ENCODE peak calls at places on chromosomes 3 and 15, in four cellular contexts. Y, D, C and T are unnamed samples.

GRCh38 chr3:29057326-29057725 is 223.5 kb upstream of the RBMS3 start:
- DNase-seq in D (peak), Y (no peak), C (no peak), T (no peak)

GRCh38 chr3:157354722-157355121 is 81.9 kb upstream of the PTX3 start:
- DNase-seq in Y (no peak), C (no peak), D (peak), T (no peak)

GRCh38 chr3:9949115-9949514 is 3.1 kb downstream of the PRRT3 start:
- DNase-seq in Y (no peak), C (no peak), D (no peak), T (no peak)

GRCh38 chr15:61459785-61460707 is 230.9 kb upstream of the RORA start:
- DNase-seq in Y (no peak), C (no peak), D (peak), T (no peak)

GRCh38 chr3:65979731-65980130 is 59.0 kb downstream of the MAGI1 start:
- DNase-seq in C (no peak), Y (no peak), D (peak), T (no peak)

GRCh38 chr3:152100491-152101086 is 168.1 kb upstream of the MBNL1 start:
- DNase-seq in Y (no peak), D (no peak), C (no peak), T (peak)

GRCh38 chr3:183193762-183194701 is 31.5 kb upstream of the LAMP3 start:
- DNase-seq in C (no peak), D (no peak), Y (no peak), T (no peak)

GRCh38 chr15:101526890-101527289 is 37.4 kb upstream of the PCSK6 start:
- DNase-seq in C (no peak), D (no peak), Y (no peak), T (no peak)

GRCh38 chr3:109685084-109686079 is 348.0 kb upstream of the DPPA4 start:
- DNase-seq in D (peak), Y (peak), C (peak), T (no peak)

GRCh38 chr15:58440181-58440910 is 8.6 kb downstream of the LIPC start:
- DNase-seq in D (peak), C (peak), Y (no peak), T (no peak)

GRCh38 chr3:60126905-60127304 is 1077.1 kb upstream of the CFAP20DC start:
- DNase-seq in Y (no peak), D (no peak), C (no peak), T (no peak)

GRCh38 chr3:56054827-56055226 is 413.4 kb downstream of the ERC2 start:
- DNase-seq in D (no peak), C (no peak), Y (no peak), T (no peak)

GRCh38 chr15:62883938-62884479 is 158.5 kb upstream of the TPM1 start:
- DNase-seq in C (no peak), Y (no peak), D (no peak), T (no peak)

GRCh38 chr15:63523306-63523990 is 19.1 kb downstream of the USP3 start:
- DNase-seq in C (no peak), D (peak), Y (no peak), T (no peak)

GRCh38 chr3:48088056-48088748 is 72.0 kb upstream of the MAP4 start:
- DNase-seq in D (no peak), C (peak), Y (no peak), T (no peak)

GRCh38 chr15:98855067-98855814 is 152.4 kb downstream of the PGPEP1L start:
- DNase-seq in C (no peak), Y (no peak), D (no peak), T (no peak)

GRCh38 chr15:31758126-31758525 is 272.2 kb upstream of the CHRNA7 start:
- DNase-seq in C (peak), D (peak), Y (peak), T (no peak)

GRCh38 chr15:89728254-89728653 is 22.8 kb downstream of the MESP1 start:
- DNase-seq in Y (no peak), D (peak), C (no peak), T (no peak)

GRCh38 chr15:89723031-89723430 is 28.0 kb downstream of the MESP1 start:
- DNase-seq in Y (no peak), D (no peak), C (no peak), T (no peak)

GRCh38 chr15:89724621-89725020 is 26.4 kb downstream of the MESP1 start:
- DNase-seq in Y (no peak), D (no peak), C (no peak), T (no peak)

GRCh38 chr15:89725064-89725463 is 26.0 kb downstream of the MESP1 start:
- DNase-seq in C (no peak), Y (no peak), D (no peak), T (no peak)
- TF ChIP-seq CTCF in C (no peak), Y (no peak), D (no peak), T (no peak)

GRCh38 chr15:79896634-79897379 is at the start of gene MTHFS:
- DNase-seq in D (peak), Y (peak), C (peak), T (peak)
- TF ChIP-seq CTCF in D (peak), Y (peak), C (peak), T (peak)

DNA sequence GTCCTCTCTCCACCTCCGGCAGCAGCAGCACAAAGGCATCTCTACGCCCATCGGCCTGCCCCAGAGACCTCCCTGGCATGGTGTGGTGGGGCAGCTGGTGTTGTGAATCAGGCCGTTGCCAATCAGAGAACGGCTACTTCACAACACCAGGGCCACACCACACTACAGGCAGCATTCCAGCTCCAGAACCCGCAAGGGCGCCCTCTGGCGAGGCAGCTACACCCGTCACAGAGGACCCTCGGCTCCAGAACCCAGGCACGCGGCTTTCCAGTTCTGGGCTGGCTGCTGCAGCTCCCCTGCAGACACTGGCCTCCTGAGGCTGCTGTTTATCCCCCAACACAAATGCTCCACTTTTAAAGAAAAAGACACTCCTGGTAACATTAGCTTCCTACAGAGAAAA is 127.5 kb upstream of the TOPAZ1 start:
- DNase-seq in C (peak), Y (no peak), D (peak), T (no peak)
- TF ChIP-seq CTCF in C (no peak), Y (peak), D (peak), T (no peak)

DNA sequence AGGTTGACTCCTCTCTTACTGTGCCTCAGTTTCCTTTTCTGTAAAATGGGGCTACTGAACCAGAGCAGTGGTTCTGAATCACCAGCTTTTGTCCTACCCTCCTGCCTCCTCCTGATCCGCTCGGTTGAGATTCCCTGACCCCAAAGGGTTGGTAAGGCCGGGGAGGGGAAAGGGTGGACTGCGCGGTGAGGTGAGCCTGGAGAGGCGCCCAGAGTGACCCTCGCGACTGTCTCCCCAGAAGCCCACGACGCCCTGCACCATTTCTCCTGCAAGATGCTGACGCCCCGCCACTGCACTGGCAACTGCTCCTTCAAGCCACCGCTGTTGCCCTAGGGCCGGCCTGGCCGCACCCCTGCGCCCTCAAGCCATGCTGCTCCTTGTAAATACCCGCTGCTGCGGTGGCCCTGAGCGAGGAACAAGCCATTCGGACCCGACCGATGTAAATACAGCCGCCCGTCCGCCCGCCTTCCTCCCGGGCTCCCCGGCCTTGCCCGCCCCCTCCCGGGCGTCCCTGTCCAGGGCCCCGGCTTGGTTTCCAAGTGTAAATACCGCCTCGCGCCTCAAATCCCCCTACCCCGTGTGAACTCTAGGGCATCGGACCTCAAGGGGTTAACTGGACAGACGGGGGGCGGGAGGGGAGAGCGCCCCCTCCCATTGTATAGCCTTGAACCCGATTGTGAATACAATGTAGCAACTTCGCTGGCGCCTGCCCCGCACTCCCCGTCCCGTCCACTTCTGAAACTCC is 6.2 kb downstream of the RNU6-1 start:
- DNase-seq in D (peak), C (peak), Y (peak), T (no peak)
- TF ChIP-seq CTCF in D (peak), C (peak), Y (peak), T (peak)

DNA sequence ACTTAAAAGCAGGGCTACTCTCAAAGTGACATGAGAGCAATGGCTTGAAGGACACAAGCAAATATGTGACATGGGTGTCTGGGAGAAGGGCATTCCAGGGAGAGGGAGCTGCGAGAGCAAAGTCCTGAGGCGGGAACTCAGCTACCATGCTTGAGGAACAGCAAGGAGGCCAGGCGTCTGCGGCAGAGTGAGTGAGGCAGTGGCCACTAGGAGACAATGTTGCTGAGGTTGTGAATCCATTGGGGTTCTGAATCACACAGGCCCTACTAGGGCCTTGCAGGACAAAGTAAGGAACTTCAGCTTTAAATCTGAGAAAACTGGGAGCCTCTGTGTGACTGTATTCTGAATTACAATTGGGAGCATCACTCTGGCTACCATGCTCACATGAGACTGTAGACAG is 94.1 kb upstream of the PRICKLE2 start:
- DNase-seq in Y (no peak), C (no peak), D (no peak), T (no peak)
- TF ChIP-seq CTCF in Y (no peak), C (no peak), D (no peak), T (no peak)

GRCh38 chr3:53073553-53074365 is 27.9 kb upstream of the SFMBT1 start:
- DNase-seq in D (no peak), Y (no peak), C (no peak), T (no peak)
- TF ChIP-seq CTCF in D (no peak), Y (no peak), C (no peak), T (no peak)

GRCh38 chr3:117054551-117054950 is 345.0 kb downstream of the TUSC7 start:
- DNase-seq in C (no peak), D (no peak), Y (no peak), T (no peak)
- TF ChIP-seq CTCF in C (no peak), D (no peak), Y (no peak), T (no peak)

GRCh38 chr3:72265250-72265649 is 480.3 kb upstream of the PROK2 start:
- DNase-seq in Y (no peak), D (peak), C (no peak), T (no peak)
- TF ChIP-seq CTCF in Y (no peak), D (peak), C (no peak), T (no peak)

GRCh38 chr3:153163349-153164008 is 1.5 kb downstream of the RAP2B start:
- DNase-seq in C (peak), Y (peak), D (peak), T (no peak)
- TF ChIP-seq CTCF in C (no peak), Y (no peak), D (no peak), T (no peak)